ENCODE peak calls at places on chromosomes 12 and 14, in four cellular contexts. X, P, E and H are unnamed samples.

GRCh38 chr14:89418452-89418851 is 1.4 kb upstream of the FOXN3 start:
- DNase-seq in E (no peak), P (no peak), X (no peak), H (no peak)

GRCh38 chr14:20794644-20795369 is 7.8 kb downstream of the RNASE1 start:
- DNase-seq in E (no peak), P (no peak), X (no peak), H (no peak)

GRCh38 chr12:132872975-132873421 is 14.4 kb downstream of the CHFR start:
- DNase-seq in E (no peak), X (no peak), P (no peak), H (no peak)

GRCh38 chr14:95196268-95196667 is 38.9 kb upstream of the DICER1 start:
- DNase-seq in E (no peak), P (no peak), X (no peak), H (no peak)

GRCh38 chr12:53358836-53359419 is 21.0 kb upstream of the SP1 start:
- DNase-seq in P (no peak), E (no peak), X (no peak), H (no peak)

GRCh38 chr12:95304673-95305198 is 87.1 kb downstream of the VEZT start:
- DNase-seq in E (no peak), X (peak), P (no peak), H (no peak)

GRCh38 chr12:78964521-78964920 is 99.9 kb downstream of the SYT1 start:
- DNase-seq in P (no peak), X (no peak), E (no peak), H (no peak)

GRCh38 chr12:114288071-114288470 is 117.9 kb downstream of the TBX5 start:
- DNase-seq in X (peak), E (no peak), P (no peak), H (no peak)

GRCh38 chr12:106342397-106343212 is 14.9 kb upstream of the POLR3B start:
- DNase-seq in X (peak), P (no peak), E (no peak), H (peak)

GRCh38 chr12:66623455-66623854 is 55.4 kb downstream of the GRIP1 start:
- DNase-seq in P (no peak), X (no peak), E (no peak), H (no peak)

GRCh38 chr14:102012336-102012735 is 48.0 kb downstream of the DYNC1H1 start:
- DNase-seq in E (no peak), P (no peak), X (no peak), H (no peak)

GRCh38 chr12:52873832-52874572 is 25.2 kb upstream of the KRT78 start:
- DNase-seq in X (peak), E (peak), P (no peak), H (peak)

GRCh38 chr12:103313894-103314293 is 181.9 kb downstream of the C12orf42 start:
- DNase-seq in P (no peak), E (no peak), X (no peak), H (no peak)